ENCODE peak calls at places on chromosomes 5 and 9, in five cellular contexts. Q, D, S, N and K are unnamed samples. For H3K9me3, the result is how much of the 10 kb centered on the place peaks cover.

GRCh38 chr5:121872846-121873245 is 21.2 kb downstream of the FTMT start:
- DNase-seq in Q (no peak), N (no peak), S (no peak), D (no peak), K (no peak)

GRCh38 chr5:135377751-135378680 is 21.0 kb downstream of the MACROH2A1 start:
- DNase-seq in Q (no peak), S (no peak), N (no peak), D (no peak), K (no peak)

GRCh38 chr9:89555426-89556375 is 49.1 kb upstream of the GADD45G start:
- DNase-seq in D (no peak), Q (no peak), N (no peak), S (no peak), K (no peak)

GRCh38 chr5:33994845-33995244 is 10.4 kb upstream of the SLC45A2 start:
- DNase-seq in Q (no peak), D (peak), N (peak), S (no peak), K (no peak)

GRCh38 chr5:82022499-82022898 is 50.7 kb downstream of the ATG10 start:
- DNase-seq in D (no peak), N (no peak), S (no peak), Q (no peak), K (no peak)

GRCh38 chr5:83711982-83712601 is 8.6 kb downstream of the HAPLN1 start:
- DNase-seq in N (peak), S (no peak), Q (no peak), D (peak), K (no peak)

GRCh38 chr5:40945111-40945510 is 35.8 kb downstream of the C7 start:
- DNase-seq in N (no peak), S (no peak), D (no peak), Q (no peak), K (no peak)

GRCh38 chr9:89153618-89154017 is 25.0 kb downstream of the SHC3 start:
- DNase-seq in S (no peak), N (peak), Q (no peak), D (peak), K (no peak)

GRCh38 chr5:103436661-103437060 is 125.9 kb downstream of the NUDT12 start:
- DNase-seq in S (no peak), Q (no peak), N (no peak), D (no peak), K (no peak)

GRCh38 chr9:121331992-121332685 is 37.9 kb downstream of the STOM start:
- DNase-seq in Q (no peak), S (no peak), D (peak), N (no peak), K (no peak)

GRCh38 chr5:66829826-66830225 is 233.6 kb downstream of the MAST4 start:
- DNase-seq in D (peak), S (no peak), Q (no peak), N (peak), K (no peak)

GRCh38 chr9:32251539-32251938 is 132.9 kb upstream of the ACO1 start:
- DNase-seq in N (peak), S (no peak), D (peak), Q (peak), K (no peak)

GRCh38 chr9:79173932-79174331 is 397.8 kb upstream of the TLE4 start:
- DNase-seq in N (no peak), D (no peak), S (no peak), Q (no peak), K (no peak)

GRCh38 chr9:97970106-97970505 is 13.0 kb upstream of the ANP32B start:
- DNase-seq in D (no peak), Q (no peak), S (no peak), N (no peak), K (no peak)

GRCh38 chr5:169702726-169703481 is 65.8 kb downstream of the DOCK2 start:
- DNase-seq in S (no peak), D (peak), N (no peak), Q (no peak), K (no peak)

GRCh38 chr9:100074989-100075388 is 23.8 kb downstream of the ERP44 start:
- DNase-seq in Q (no peak), S (no peak), N (no peak), D (no peak), K (no peak)
- H3K9me3 ChIP-seq in Q (under half), S (under half), N (under half), D (under half), K (under half)

DNA sequence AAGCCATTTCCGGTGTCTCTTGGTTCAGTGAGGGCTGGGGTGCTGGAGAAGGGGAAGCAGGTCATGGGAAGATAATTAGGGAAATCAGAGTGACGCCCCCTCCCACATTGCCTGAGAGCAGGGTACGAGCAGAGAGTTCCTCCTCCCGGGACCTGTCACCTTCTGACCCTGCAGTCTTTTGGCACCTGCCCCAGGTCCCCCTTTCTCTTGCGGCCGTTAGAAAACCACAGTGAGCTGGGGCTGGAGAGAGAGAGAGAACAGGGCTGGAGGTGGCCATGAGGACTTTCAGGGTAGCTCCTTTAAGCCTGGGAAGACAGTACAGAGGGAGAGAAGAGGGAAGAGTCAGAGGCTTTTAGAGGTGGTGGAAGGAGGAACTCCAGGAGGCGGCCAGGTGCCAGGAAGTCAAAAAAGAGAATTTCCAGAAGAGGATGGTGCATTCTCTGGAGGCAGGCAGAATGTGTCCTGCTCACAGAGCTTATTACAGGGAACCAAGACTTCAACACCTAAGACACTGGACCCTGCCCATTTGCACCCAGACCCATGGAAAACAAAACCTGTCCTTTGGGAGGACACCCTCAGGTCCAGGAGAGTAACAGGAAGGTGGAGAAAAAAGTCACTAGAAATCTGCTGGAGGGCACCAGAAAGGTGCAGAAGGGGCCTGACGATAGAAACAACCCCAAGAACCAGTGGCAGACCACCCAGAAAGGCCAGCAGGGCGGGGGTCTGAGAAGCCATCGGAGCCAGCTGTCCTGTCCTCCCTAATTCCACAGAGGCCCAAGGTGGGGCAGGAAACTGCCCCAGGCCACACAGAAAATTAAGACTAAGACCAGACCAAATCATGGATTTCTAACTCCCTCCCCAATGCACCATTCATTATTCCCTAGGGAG is 6.5 kb upstream of the ACSL6 start:
- DNase-seq in N (no peak), S (no peak), D (no peak), Q (no peak), K (no peak)
- H3K9me3 ChIP-seq in N (under half), S (under half), D (under half), Q (under half), K (under half)

DNA sequence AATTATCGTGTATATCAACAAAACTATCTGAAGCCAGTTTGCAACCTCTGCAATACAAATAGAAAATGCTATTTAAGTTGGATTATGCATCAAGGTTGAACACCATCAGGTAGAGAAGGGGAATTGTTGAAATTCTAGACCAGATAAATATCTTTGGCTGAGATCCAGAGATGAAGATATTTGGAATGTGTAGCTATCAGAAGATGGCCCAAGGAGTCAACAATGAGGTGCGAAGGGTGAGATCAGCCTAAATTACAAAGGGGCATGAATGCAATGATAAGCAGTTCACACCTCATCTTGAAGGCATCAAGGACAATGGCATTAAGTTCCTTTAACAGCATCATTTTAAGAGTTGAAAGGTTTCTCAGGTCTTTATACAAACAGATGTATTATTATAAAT is 572.1 kb upstream of the DMAC1 start:
- DNase-seq in Q (no peak), N (no peak), D (no peak), S (no peak), K (no peak)
- H3K9me3 ChIP-seq in Q (under half), N (under half), D (under half), S (under half), K (under half)

GRCh38 chr5:141319202-141319601 is 1.4 kb downstream of the TAF7 start:
- DNase-seq in Q (no peak), D (peak), S (no peak), N (no peak), K (no peak)
- H3K9me3 ChIP-seq in Q (under half), D (under half), S (under half), N (under half), K (under half)

GRCh38 chr9:71876106-71876505 is 34.9 kb downstream of the ABHD17B start:
- DNase-seq in S (no peak), Q (no peak), D (no peak), N (no peak), K (no peak)

GRCh38 chr9:71876829-71877228 is 34.2 kb downstream of the ABHD17B start:
- DNase-seq in D (no peak), S (no peak), Q (no peak), N (no peak), K (no peak)

GRCh38 chr9:71878327-71879274 is 32.4 kb downstream of the ABHD17B start:
- DNase-seq in S (no peak), N (no peak), Q (no peak), D (peak), K (no peak)

GRCh38 chr9:71884005-71884404 is 27.0 kb downstream of the ABHD17B start:
- DNase-seq in N (no peak), D (no peak), Q (no peak), S (no peak), K (no peak)

GRCh38 chr9:71879644-71880174 is 31.3 kb downstream of the ABHD17B start:
- DNase-seq in S (no peak), N (no peak), Q (no peak), D (no peak), K (no peak)
- H3K9me3 ChIP-seq in S (under half), N (under half), Q (under half), D (under half), K (under half)

GRCh38 chr5:140796718-140797095 is 2.1 kb downstream of the PCDHA2 start:
- DNase-seq in D (no peak), Q (no peak), S (no peak), N (no peak), K (no peak)

GRCh38 chr5:140802781-140803271 is 2.0 kb downstream of the PCDHA3 start:
- DNase-seq in Q (no peak), S (no peak), N (no peak), D (no peak), K (no peak)

GRCh38 chr5:140795259-140795641 is 598 bp downstream of the PCDHA2 start:
- DNase-seq in S (no peak), Q (no peak), D (peak), N (no peak), K (no peak)

GRCh38 chr5:140801494-140801841 is 611 bp downstream of the PCDHA3 start:
- DNase-seq in Q (no peak), D (peak), S (no peak), N (no peak), K (no peak)

GRCh38 chr5:140800816-140801493 is at the start of gene PCDHA3:
- DNase-seq in Q (no peak), D (peak), S (no peak), N (peak), K (no peak)
- H3K9me3 ChIP-seq in Q (under half), D (under half), S (under half), N (under half), K (under half)

GRCh38 chr9:113005777-113006176 is 6.2 kb downstream of the ZNF883 start:
- DNase-seq in S (no peak), N (no peak), Q (no peak), D (no peak), K (no peak)
- H3K9me3 ChIP-seq in S (under half), N (under half), Q (under half), D (under half), K (under half)